ENCODE peak calls at places on chromosomes 12 and 14, in seven cellular contexts. D, U, N, B, C, E and O are unnamed samples.

GRCh38 chr12:108551556-108551955 is 9.4 kb downstream of the SART3 start:
- DNase-seq in N (peak), C (no peak), D (no peak), B (no peak), E (no peak), U (no peak), O (no peak)

GRCh38 chr12:68791897-68792481 is 16.0 kb upstream of the MDM2 start:
- DNase-seq in C (no peak), N (no peak), U (no peak), E (no peak), B (no peak), D (no peak), O (no peak)

GRCh38 chr12:113403435-113404415 is at the start of gene SDS:
- DNase-seq in C (no peak), U (no peak), D (peak), E (peak), N (peak), B (peak), O (no peak)

GRCh38 chr12:45214739-45215418 is 1.0 kb upstream of the ANO6 start:
- DNase-seq in C (no peak), D (no peak), U (no peak), B (peak), E (no peak), N (peak), O (no peak)

GRCh38 chr14:102034301-102034700 is 52.5 kb downstream of the HSP90AA1 start:
- DNase-seq in N (no peak), B (no peak), D (no peak), E (no peak), C (no peak), U (no peak), O (no peak)

GRCh38 chr14:103073367-103073875 is 10.6 kb upstream of the LBHD2 start:
- DNase-seq in D (no peak), N (no peak), B (peak), C (no peak), E (peak), U (no peak), O (no peak)

GRCh38 chr12:65313704-65314317 is 35.3 kb downstream of the MSRB3 start:
- DNase-seq in U (no peak), E (no peak), B (no peak), D (no peak), C (no peak), N (peak), O (no peak)

GRCh38 chr14:37890095-37890494 is 294.7 kb downstream of the TTC6 start:
- DNase-seq in U (no peak), D (no peak), B (no peak), C (no peak), E (no peak), N (no peak), O (no peak)

GRCh38 chr14:76904740-76905569 is 78.7 kb downstream of the LRRC74A start:
- DNase-seq in D (peak), C (peak), B (no peak), N (peak), U (peak), E (no peak), O (no peak)

GRCh38 chr14:68589447-68590232 is 203.2 kb downstream of the ZFP36L1 start:
- DNase-seq in B (peak), E (no peak), N (peak), U (no peak), D (peak), C (peak), O (peak)

GRCh38 chr14:61489002-61489401 is 167.6 kb downstream of the PRKCH start:
- DNase-seq in C (no peak), E (no peak), B (no peak), N (no peak), U (no peak), D (no peak), O (no peak)

GRCh38 chr14:28356819-28357218 is 409.8 kb upstream of the FOXG1 start:
- DNase-seq in C (no peak), N (no peak), E (no peak), B (no peak), D (no peak), U (no peak), O (no peak)

GRCh38 chr14:54692261-54692861 is 125.4 kb downstream of the SAMD4A start:
- DNase-seq in B (no peak), E (no peak), D (no peak), U (no peak), N (peak), C (no peak), O (no peak)

GRCh38 chr12:116037941-116038837 is 239.3 kb downstream of the MED13L start:
- DNase-seq in B (no peak), N (peak), U (no peak), E (no peak), D (no peak), C (peak), O (no peak)

GRCh38 chr12:57817261-57817989 is 1.1 kb downstream of the AVIL start:
- DNase-seq in C (no peak), D (no peak), U (no peak), N (no peak), B (no peak), E (no peak), O (no peak)

GRCh38 chr14:23354990-23355389 is 2.3 kb upstream of the SLC22A17 start:
- DNase-seq in C (no peak), E (no peak), B (no peak), U (no peak), N (no peak), D (no peak), O (no peak)

GRCh38 chr14:23353433-23353780 is 720 bp upstream of the SLC22A17 start:
- DNase-seq in C (no peak), B (no peak), N (no peak), E (no peak), U (peak), D (no peak), O (no peak)

GRCh38 chr14:23352506-23353432 is at the start of gene SLC22A17:
- DNase-seq in B (peak), C (peak), N (peak), E (peak), D (peak), U (peak), O (peak)

GRCh38 chr14:23349156-23349845 is 3.4 kb downstream of the SLC22A17 start:
- DNase-seq in U (peak), C (no peak), B (no peak), D (no peak), N (no peak), E (no peak), O (no peak)

GRCh38 chr14:23351681-23352505 is 794 bp downstream of the SLC22A17 start:
- DNase-seq in N (no peak), C (no peak), E (no peak), D (no peak), U (peak), B (peak), O (peak)
- TF ChIP-seq CTCF in N (peak), C (no peak), E (no peak), D (no peak), U (no peak), B (no peak), O (peak)

DNA sequence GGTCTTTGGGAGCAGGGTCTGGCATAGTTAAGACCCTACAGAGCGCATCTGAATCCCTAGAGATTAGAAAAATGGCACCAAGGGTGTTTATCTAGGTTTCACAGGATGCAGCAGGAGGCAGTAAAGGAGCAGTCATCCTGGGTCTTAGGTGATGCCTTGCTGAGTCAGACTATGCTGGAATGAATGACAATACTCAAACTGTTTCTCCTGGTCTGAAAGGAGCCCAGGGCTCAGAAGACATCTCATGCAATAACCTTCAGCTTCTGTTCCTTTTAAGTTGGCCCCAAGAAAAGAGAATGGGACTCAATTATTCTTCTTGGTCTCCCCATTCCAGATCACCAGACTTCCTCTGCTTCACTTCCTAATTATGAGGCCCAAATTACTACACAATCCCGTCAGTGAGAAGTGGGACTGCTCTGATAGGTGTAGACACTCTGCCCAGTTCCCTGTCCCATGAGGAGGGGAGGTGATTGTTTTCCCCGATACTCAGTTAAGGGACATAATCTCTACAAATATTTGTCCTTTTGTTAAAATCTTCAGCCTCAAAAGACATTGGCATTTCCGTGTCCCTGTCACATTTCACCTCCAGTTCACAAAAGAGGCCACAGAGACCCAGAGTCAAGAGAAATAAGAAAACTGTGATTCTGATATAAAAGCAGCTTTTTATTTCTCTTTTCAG is 14.8 kb upstream of the APOF start:
- DNase-seq in C (no peak), D (no peak), B (no peak), E (no peak), N (no peak), U (no peak), O (no peak)
- TF ChIP-seq CTCF in C (peak), D (no peak), B (no peak), E (no peak), N (no peak), U (no peak), O (no peak)

DNA sequence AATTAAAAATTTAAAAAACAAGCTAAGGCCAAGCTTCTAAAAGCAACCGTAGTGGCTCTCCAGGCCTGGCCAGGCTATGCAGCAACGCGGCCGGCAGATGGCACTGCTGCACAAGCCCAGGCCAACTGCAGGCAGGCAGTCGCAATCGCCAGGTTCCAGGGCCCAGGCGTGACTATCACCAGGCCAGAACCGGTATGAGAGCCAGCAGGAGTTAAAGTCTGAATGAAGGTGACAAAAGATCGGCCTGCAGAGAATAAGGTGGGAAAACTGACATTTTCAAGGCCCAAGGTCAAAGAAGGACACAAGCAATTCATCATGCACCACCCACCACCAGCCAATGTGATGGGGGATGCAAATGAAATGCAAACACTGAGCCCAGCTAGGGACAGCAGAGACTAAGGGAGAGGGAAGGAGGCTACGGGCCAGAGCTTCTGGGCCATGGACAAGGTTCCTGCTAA is 43.6 kb upstream of the ANO2 start:
- DNase-seq in N (peak), C (peak), U (peak), D (peak), E (peak), B (peak), O (peak)
- TF ChIP-seq CTCF in N (peak), C (peak), U (peak), D (peak), E (peak), B (peak), O (peak)

DNA sequence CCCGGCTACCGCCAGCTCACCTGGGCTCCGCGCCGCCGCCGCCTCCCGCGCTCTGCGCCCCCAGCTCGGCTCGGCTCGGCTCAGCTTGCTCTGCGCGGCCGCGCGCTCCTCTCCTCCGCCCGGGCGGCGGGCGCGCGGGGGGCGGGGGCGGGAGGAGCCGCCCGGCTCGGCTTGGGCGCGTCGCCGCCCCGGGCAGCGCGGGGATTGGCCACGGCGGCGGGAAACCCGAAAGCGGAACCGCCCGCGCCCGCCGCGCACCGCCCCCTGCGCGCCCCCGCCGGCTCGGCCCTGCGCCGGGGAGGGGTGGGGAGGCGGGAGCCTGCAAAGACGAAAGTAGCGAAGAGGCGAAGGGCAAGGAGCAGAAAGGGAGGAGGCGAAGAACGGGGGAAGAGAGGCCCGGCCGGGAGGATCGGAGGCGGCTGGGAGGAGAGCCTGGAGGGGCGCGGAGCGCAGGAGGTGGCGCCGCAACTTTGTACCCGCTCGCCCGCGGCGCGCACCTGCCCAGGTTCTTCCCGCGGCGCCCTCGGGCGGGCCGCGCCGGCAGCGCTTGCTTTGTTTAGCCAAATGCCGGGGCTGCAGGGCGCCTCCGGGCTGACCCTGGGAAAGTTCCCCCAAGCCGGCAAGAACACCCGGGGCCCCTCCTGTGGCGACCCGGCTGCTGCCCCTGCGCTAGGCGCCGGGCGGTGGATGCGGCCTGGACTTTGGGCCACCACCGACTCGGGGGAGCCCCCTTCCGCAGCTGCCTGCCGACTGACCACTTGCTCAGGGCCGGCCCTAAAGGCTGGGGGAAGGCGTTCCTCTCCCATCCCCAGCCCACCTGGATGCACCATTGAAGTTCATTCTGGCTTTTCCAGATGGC is at the start of gene CAMKK2:
- DNase-seq in D (peak), U (peak), N (peak), E (peak), B (peak), C (peak), O (peak)
- TF ChIP-seq CTCF in D (no peak), U (peak), N (peak), E (no peak), B (peak), C (peak), O (no peak)

GRCh38 chr12:51198568-51199400 is 19.1 kb downstream of the POU6F1 start:
- DNase-seq in D (no peak), B (no peak), E (no peak), U (no peak), N (no peak), C (no peak), O (no peak)
- TF ChIP-seq CTCF in D (no peak), B (no peak), E (no peak), U (no peak), N (no peak), C (no peak), O (no peak)

DNA sequence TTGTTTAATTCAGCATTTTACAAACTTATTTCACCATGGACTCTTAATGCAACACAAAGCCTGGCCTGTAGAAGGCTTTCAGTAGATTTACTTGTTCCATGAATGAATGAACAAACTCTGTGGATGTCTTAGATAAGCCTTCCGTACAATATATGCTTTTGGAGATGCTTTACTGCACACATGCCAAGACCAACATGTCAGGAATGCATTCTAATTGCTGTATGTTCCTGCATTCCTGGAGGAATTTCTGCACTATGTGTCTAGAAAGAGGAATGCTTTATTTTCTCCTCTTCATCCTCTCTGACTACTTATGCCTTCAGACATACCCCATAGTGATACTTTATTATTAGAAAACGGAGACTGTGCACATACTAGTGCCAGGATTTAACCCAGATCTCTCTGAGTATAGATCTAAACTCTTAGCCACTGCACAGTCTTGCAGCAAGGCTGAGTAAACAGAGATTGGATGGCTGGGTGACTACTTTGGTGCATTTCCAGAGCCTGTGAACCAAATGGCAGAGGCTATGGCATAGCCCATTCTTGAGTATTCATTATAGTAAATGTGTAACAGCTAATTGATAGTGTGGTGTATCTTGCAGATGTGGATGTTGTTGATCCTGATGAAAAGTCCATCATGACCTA is 108.2 kb downstream of the SYNE2 start:
- DNase-seq in N (peak), E (no peak), B (no peak), D (no peak), C (no peak), U (no peak), O (no peak)
- TF ChIP-seq CTCF in N (no peak), E (no peak), B (no peak), D (no peak), C (no peak), U (no peak), O (no peak)